ENCODE peak calls at places on chromosome 9, in nine cellular contexts. I is AG04449; Y is NCI-H2171; A is epithelial cell of proximal tubule; E is activated naive CD4-positive, alpha-beta T cell treated with anti-CD3 and anti-CD28 coated beads, Interleukin-2, amount 10 ng/mL, durations not matched to agents 7 days and 5 days; W is stromal cell of bone marrow; D is CD4-positive, alpha-beta T cell; N is NCI-H345; V is left colon. X is an unnamed sample.

GRCh38 chr9:5870691-5871090 is 20.0 kb upstream of the MLANA start:
- DNase-seq in D (no peak), Y (no peak), I (no peak), A (peak), W (no peak), E (no peak), N (peak), V (peak), X (peak)

GRCh38 chr9:9231946-9232345 is 1380.9 kb downstream of the PTPRD start:
- DNase-seq in E (no peak), A (no peak), V (no peak), D (no peak), Y (no peak), W (no peak), I (no peak), N (no peak), X (no peak)

GRCh38 chr9:112743216-112743835 is 7.2 kb upstream of the SNX30 start:
- DNase-seq in Y (no peak), D (no peak), E (no peak), A (no peak), N (no peak), I (no peak), W (no peak), V (no peak), X (no peak)

GRCh38 chr9:92147030-92147853 is 32.0 kb upstream of the SPTLC1 start:
- DNase-seq in A (peak), D (no peak), W (peak), V (no peak), E (no peak), I (peak), N (peak), Y (no peak), X (no peak)

GRCh38 chr9:126327016-126327749 is 554 bp downstream of the MVB12B start:
- DNase-seq in D (no peak), W (no peak), I (no peak), V (peak), N (peak), A (no peak), Y (peak), E (peak), X (peak)

GRCh38 chr9:79277916-79278447 is 293.8 kb upstream of the TLE4 start:
- DNase-seq in Y (no peak), E (no peak), N (no peak), I (no peak), V (no peak), W (no peak), D (no peak), A (no peak), X (no peak)

GRCh38 chr9:4297151-4297794 is 2.6 kb downstream of the GLIS3 start:
- DNase-seq in V (peak), A (no peak), I (no peak), W (peak), E (peak), Y (no peak), N (peak), D (peak), X (peak)

GRCh38 chr9:108072740-108073139 is 583.2 kb upstream of the KLF4 start:
- DNase-seq in Y (no peak), A (no peak), E (no peak), V (no peak), D (no peak), W (no peak), N (no peak), I (no peak), X (no peak)

GRCh38 chr9:114348906-114349482 is 19.3 kb downstream of the ORM2 start:
- DNase-seq in E (peak), I (peak), Y (peak), D (no peak), N (no peak), V (peak), A (peak), W (peak), X (peak)

GRCh38 chr9:70135176-70135575 is 91.5 kb downstream of the MAMDC2 start:
- DNase-seq in Y (no peak), N (no peak), W (no peak), D (no peak), I (no peak), A (no peak), E (no peak), V (no peak), X (no peak)

GRCh38 chr9:21974542-21975409 is 19.4 kb downstream of the CDKN2A start:
- DNase-seq in E (peak), A (no peak), D (no peak), W (no peak), V (no peak), I (no peak), N (peak), Y (peak), X (peak)

GRCh38 chr9:134053401-134053871 is 14.4 kb downstream of the BRD3 start:
- DNase-seq in D (no peak), Y (no peak), E (no peak), I (no peak), V (no peak), N (no peak), A (no peak), W (no peak), X (no peak)

GRCh38 chr9:136364369-136364748 is 815 bp upstream of the DNLZ start:
- DNase-seq in D (no peak), V (no peak), Y (no peak), E (no peak), W (no peak), N (no peak), A (no peak), I (no peak), X (no peak)

GRCh38 chr9:18142964-18143363 is 331.0 kb upstream of the ADAMTSL1 start:
- DNase-seq in V (no peak), N (no peak), D (no peak), Y (no peak), A (no peak), W (no peak), I (no peak), E (no peak), X (peak)

GRCh38 chr9:114088571-114089170 is 10.4 kb downstream of the KIF12 start:
- DNase-seq in W (no peak), E (no peak), D (no peak), I (no peak), Y (no peak), V (no peak), N (no peak), A (no peak), X (no peak)

GRCh38 chr9:129069128-129069824 is 11.6 kb upstream of the DOLPP1 start:
- DNase-seq in Y (no peak), W (no peak), E (peak), V (peak), I (no peak), N (no peak), A (no peak), D (peak), X (peak)

GRCh38 chr9:131625848-131626670 is 80.7 kb downstream of the PRRT1B start:
- DNase-seq in E (no peak), Y (no peak), D (no peak), W (no peak), N (no peak), A (no peak), V (no peak), I (no peak), X (no peak)

GRCh38 chr9:126014726-126015125 is 267.6 kb downstream of the PBX3 start:
- DNase-seq in D (no peak), I (no peak), N (no peak), E (no peak), Y (no peak), A (no peak), W (no peak), V (no peak), X (no peak)

GRCh38 chr9:32378496-32378895 is 5.9 kb upstream of the ACO1 start:
- DNase-seq in E (peak), I (no peak), V (no peak), A (no peak), D (peak), Y (peak), W (peak), N (peak), X (peak)

GRCh38 chr9:684055-684949 is 157.2 kb upstream of the DMRT1 start:
- DNase-seq in N (no peak), I (no peak), A (no peak), W (peak), D (no peak), Y (no peak), V (no peak), E (no peak), X (no peak)

GRCh38 chr9:127541865-127542264 is 70.2 kb upstream of the STXBP1 start:
- DNase-seq in Y (no peak), N (no peak), W (peak), E (no peak), V (no peak), I (no peak), A (no peak), D (no peak), X (no peak)

GRCh38 chr9:36987891-36988290 is 46.2 kb downstream of the PAX5 start:
- DNase-seq in D (no peak), E (no peak), N (no peak), W (no peak), A (no peak), I (no peak), Y (no peak), V (no peak), X (no peak)

GRCh38 chr9:68751556-68751955 is 46.5 kb downstream of the PIP5K1B start:
- DNase-seq in W (no peak), I (no peak), D (no peak), Y (no peak), A (no peak), N (no peak), V (no peak), E (no peak), X (no peak)

GRCh38 chr9:135073741-135074305 is 13.6 kb upstream of the OLFM1 start:
- DNase-seq in W (no peak), D (no peak), A (no peak), Y (no peak), I (no peak), E (no peak), V (no peak), N (no peak), X (no peak)

GRCh38 chr9:129309041-129309430 is 131.0 kb upstream of the IER5L start:
- DNase-seq in N (no peak), Y (no peak), V (no peak), D (no peak), A (no peak), I (no peak), E (no peak), W (no peak), X (no peak)

X was measured in Ammon's horn.